ENCODE peak calls at places on chromosomes 7 and 10, in seven cellular contexts. Z, D, Q, K, P, E and X are unnamed samples.

GRCh38 chr7:6226194-6226799 is 46.1 kb downstream of the CYTH3 start:
- DNase-seq in Z (no peak), D (peak; percentile 71), Q (no peak), K (no peak), P (no peak), E (peak; percentile 72), X (peak; percentile 75)

GRCh38 chr7:593324-594115 is 73.9 kb upstream of the PDGFA start:
- DNase-seq in Z (no peak), D (no peak), Q (no peak), K (no peak), P (no peak), E (no peak), X (no peak)

GRCh38 chr7:67738-68395 is 124.5 kb upstream of the FAM20C start:
- DNase-seq in Z (no peak), D (peak; percentile 34), Q (peak; percentile 66), K (no peak), P (no peak), E (no peak), X (no peak)

GRCh38 chr10:77111611-77112550 is 525.7 kb downstream of the KCNMA1 start:
- DNase-seq in Z (no peak), D (peak; percentile 65), Q (peak; percentile 76), K (no peak), P (peak; percentile 29), E (peak; percentile 83), X (peak; percentile 34)

GRCh38 chr7:55878701-55879100 is 8.6 kb upstream of the ZNF713 start:
- DNase-seq in Z (no peak), D (no peak), Q (no peak), K (no peak), P (no peak), E (no peak), X (no peak)

GRCh38 chr7:45414226-45414625 is 159.9 kb upstream of the ADCY1 start:
- DNase-seq in Z (no peak), D (no peak), Q (no peak), K (no peak), P (no peak), E (no peak), X (no peak)

GRCh38 chr7:116859323-116859722 is 3.1 kb upstream of the CAPZA2 start:
- DNase-seq in Z (no peak), D (peak; percentile 51), Q (no peak), K (no peak), P (no peak), E (peak; percentile 90), X (no peak)

GRCh38 chr10:67837519-67838314 is at the start of gene DNAJC12:
- DNase-seq in Z (no peak), D (no peak), Q (no peak), K (no peak), P (peak; percentile 91), E (peak; percentile 61), X (no peak)

GRCh38 chr10:77832243-77832642 is 94.3 kb downstream of the DLG5 start:
- DNase-seq in Z (no peak), D (no peak), Q (no peak), K (no peak), P (no peak), E (no peak), X (no peak)

GRCh38 chr10:10499839-10500238 is 517.8 kb upstream of the CELF2 start:
- DNase-seq in Z (no peak), D (peak; percentile 23), Q (no peak), K (no peak), P (no peak), E (peak; percentile 70), X (no peak)

GRCh38 chr7:50982626-50983025 is 199.9 kb upstream of the GRB10 start:
- DNase-seq in Z (peak; percentile 44), D (no peak), Q (peak; percentile 84), K (no peak), P (no peak), E (no peak), X (no peak)

GRCh38 chr10:99304027-99304856 is 24.9 kb upstream of the CNNM1 start:
- DNase-seq in Z (no peak), D (no peak), Q (no peak), K (no peak), P (no peak), E (peak; percentile 27), X (peak; percentile 9)

GRCh38 chr10:131973160-131973951 is 8.4 kb downstream of the BNIP3 start:
- DNase-seq in Z (no peak), D (no peak), Q (no peak), K (no peak), P (no peak), E (no peak), X (no peak)

GRCh38 chr7:82319674-82320118 is 123.9 kb downstream of the CACNA2D1 start:
- DNase-seq in Z (no peak), D (peak; percentile 91), Q (no peak), K (no peak), P (peak; percentile 74), E (peak; percentile 87), X (no peak)

GRCh38 chr7:31307941-31308340 is 32.6 kb downstream of the NEUROD6 start:
- DNase-seq in Z (no peak), D (no peak), Q (no peak), K (no peak), P (no peak), E (no peak), X (no peak)

GRCh38 chr10:21171197-21171935 is 274.3 kb upstream of the NEBL start:
- DNase-seq in Z (peak; percentile 52), D (no peak), Q (peak; percentile 72), K (no peak), P (no peak), E (no peak), X (no peak)